ENCODE peak calls at places on chromosome 9, in four cellular contexts. L, X, O and K are unnamed samples.

GRCh38 chr9:92146610-92147009 is 31.4 kb upstream of the SPTLC1 start:
- DNase-seq in X (no peak), L (no peak), O (no peak), K (no peak)

GRCh38 chr9:86549434-86549833 is 195.2 kb upstream of the TUT7 start:
- DNase-seq in O (no peak), L (no peak), X (no peak), K (no peak)

GRCh38 chr9:17799383-17799782 is 220.5 kb downstream of the SH3GL2 start:
- DNase-seq in O (no peak), L (no peak), X (no peak), K (no peak)

GRCh38 chr9:134778156-134778555 is 102.5 kb upstream of the FCN2 start:
- DNase-seq in X (no peak), L (no peak), O (no peak), K (no peak)

GRCh38 chr9:130930804-130931349 is 8.2 kb downstream of the FIBCD1 start:
- DNase-seq in O (peak), L (no peak), X (no peak), K (no peak)

GRCh38 chr9:125896964-125897363 is 149.8 kb downstream of the PBX3 start:
- DNase-seq in L (no peak), X (no peak), O (no peak), K (no peak)

GRCh38 chr9:34559616-34560546 is 29.6 kb downstream of the CNTFR start:
- DNase-seq in O (no peak), L (no peak), X (no peak), K (peak)

GRCh38 chr9:128886211-128886826 is 4.4 kb downstream of the LRRC8A start:
- DNase-seq in X (no peak), O (no peak), L (no peak), K (no peak)

GRCh38 chr9:83962165-83962564 is 17.9 kb downstream of the HNRNPK start:
- DNase-seq in L (no peak), O (no peak), X (no peak), K (no peak)

GRCh38 chr9:135077497-135078200 is 9.8 kb upstream of the OLFM1 start:
- DNase-seq in X (no peak), L (peak), O (peak), K (no peak)

GRCh38 chr9:93108301-93109041 is 12.5 kb downstream of the CARD19 start:
- DNase-seq in L (no peak), X (no peak), O (no peak), K (no peak)

GRCh38 chr9:109903515-109904138 is 123.6 kb downstream of the PALM2AKAP2 start:
- DNase-seq in X (no peak), L (peak), O (peak), K (peak)

GRCh38 chr9:70420267-70421019 is 6.0 kb upstream of the KLF9 start:
- DNase-seq in O (peak), L (peak), X (no peak), K (peak)

GRCh38 chr9:127218818-127219217 is 45.8 kb upstream of the GARNL3 start:
- DNase-seq in L (no peak), X (no peak), O (no peak), K (no peak)

GRCh38 chr9:2132484-2133082 is 117.4 kb downstream of the SMARCA2 start:
- DNase-seq in O (peak), X (no peak), L (peak), K (no peak)

GRCh38 chr9:108801949-108802348 is 53.8 kb downstream of the ACTL7B start:
- DNase-seq in L (no peak), O (no peak), X (no peak), K (no peak)

DNA sequence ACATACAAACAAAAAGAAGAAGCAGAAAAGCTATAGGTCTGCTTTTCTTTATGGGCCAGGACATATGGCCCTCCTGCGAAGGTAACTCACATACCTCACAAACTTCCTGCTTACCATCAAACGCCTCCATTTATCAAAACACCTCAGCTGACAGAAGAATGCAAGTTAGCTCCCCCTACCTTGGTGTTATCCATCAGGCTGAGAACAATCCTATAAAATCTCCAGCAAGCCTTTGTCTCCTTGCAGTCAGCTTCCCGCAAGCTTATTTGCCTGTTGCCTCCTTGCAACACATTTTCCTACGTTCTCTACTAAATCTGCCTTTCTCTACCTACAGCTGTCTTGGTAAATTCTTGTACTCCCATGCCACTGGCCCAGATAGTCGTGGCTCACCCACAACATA is 22.7 kb upstream of the PCA3 start:
- DNase-seq in L (no peak), O (no peak), X (no peak), K (no peak)
- TF ChIP-seq TARDBP in L (no peak), O (no peak), X (no peak), K (no peak)

GRCh38 chr9:76820431-76820830 is 56.2 kb downstream of the PCA3 start:
- DNase-seq in X (no peak), L (no peak), O (no peak), K (no peak)

GRCh38 chr9:76818271-76818670 is 54.0 kb downstream of the PCA3 start:
- DNase-seq in X (no peak), L (peak), O (no peak), K (peak)

DNA sequence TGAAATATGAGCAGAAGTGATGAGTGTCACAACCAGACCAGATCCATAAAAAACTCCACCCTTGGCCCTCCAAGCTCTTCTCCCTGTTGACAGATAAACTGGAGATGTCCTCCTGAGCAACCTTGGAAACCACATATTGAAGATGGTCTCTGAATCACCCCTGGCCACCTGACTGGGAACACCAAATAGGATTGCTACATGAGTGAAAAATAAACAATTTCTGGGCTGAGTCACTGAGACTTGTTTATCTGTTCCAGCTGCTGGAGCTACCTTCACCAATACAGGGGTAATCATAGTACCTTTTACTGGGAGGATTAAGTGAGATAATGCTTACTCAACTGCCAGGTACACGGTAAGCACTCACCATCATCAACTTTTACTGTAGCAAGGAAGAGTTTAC is 53.3 kb downstream of the PCA3 start:
- DNase-seq in X (no peak), L (no peak), O (no peak), K (no peak)
- TF ChIP-seq TARDBP in X (no peak), L (no peak), O (no peak), K (no peak)

GRCh38 chr9:36504154-36504550 is 68.5 kb upstream of the MELK start:
- DNase-seq in X (no peak), O (no peak), L (no peak), K (no peak)

GRCh38 chr9:36503172-36504153 is 69.2 kb upstream of the MELK start:
- DNase-seq in L (no peak), X (no peak), O (no peak), K (no peak)

GRCh38 chr9:36501727-36502126 is 71.0 kb upstream of the MELK start:
- DNase-seq in X (no peak), O (no peak), L (no peak), K (no peak)

DNA sequence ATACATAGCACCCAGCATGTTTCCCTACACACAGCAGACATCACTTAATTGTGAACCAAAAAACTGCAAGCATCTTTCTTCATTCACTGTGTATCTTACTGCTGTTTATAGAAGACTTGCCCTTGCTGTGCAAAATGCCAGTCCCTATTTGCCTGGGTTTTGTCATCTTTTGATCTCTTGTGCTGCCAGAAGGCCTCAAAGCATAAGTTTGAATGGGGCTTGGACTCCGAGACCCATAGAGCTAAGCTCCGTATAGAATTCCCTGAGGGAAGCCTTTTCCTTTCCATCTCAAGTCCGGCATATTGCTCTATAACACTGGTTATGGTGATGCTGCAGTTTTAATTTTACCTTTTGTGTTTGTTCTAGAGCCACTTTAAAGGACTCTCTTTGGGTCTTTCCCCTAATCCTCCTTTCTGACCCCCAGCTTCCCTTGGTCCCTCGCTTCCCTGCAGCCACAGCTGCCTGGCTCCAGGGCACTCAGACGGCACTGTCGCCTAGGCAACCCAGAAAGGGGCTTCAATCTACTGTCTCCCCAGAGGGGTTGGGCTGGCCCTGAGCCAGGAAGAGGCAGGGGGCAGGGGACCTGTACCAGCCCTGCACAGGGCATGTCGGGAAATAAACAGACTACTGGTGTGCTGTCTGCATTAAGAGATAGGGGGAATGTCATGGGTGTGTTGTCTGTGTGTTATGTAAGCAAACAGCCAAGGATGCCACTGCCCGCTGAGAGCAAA is 73.4 kb upstream of the MELK start:
- DNase-seq in L (no peak), X (no peak), O (no peak), K (no peak)
- TF ChIP-seq TARDBP in L (no peak), X (no peak), O (no peak), K (no peak)

DNA sequence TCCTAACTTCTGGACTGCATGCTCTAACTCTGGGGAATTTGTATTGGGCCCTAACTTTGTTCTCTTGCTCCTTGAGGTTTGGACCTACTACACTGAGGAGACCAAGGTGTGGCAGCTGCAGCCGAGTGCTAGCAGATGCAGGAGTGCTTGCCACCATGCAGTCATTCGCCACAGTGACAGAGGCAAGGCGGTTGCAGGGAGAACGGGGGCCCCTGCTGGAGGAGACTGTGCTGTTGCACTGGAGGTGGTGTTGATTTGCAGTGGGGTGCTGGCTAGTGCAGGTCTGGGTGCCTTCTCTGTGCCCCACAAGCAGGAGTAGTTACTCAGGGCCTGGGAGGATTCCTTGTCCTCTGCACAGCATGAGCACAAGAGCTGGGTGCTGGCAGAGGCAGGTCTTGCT is 22.4 kb upstream of the DIRAS2 start:
- DNase-seq in O (no peak), X (no peak), L (no peak), K (no peak)
- TF ChIP-seq TARDBP in O (no peak), X (no peak), L (no peak), K (no peak)

DNA sequence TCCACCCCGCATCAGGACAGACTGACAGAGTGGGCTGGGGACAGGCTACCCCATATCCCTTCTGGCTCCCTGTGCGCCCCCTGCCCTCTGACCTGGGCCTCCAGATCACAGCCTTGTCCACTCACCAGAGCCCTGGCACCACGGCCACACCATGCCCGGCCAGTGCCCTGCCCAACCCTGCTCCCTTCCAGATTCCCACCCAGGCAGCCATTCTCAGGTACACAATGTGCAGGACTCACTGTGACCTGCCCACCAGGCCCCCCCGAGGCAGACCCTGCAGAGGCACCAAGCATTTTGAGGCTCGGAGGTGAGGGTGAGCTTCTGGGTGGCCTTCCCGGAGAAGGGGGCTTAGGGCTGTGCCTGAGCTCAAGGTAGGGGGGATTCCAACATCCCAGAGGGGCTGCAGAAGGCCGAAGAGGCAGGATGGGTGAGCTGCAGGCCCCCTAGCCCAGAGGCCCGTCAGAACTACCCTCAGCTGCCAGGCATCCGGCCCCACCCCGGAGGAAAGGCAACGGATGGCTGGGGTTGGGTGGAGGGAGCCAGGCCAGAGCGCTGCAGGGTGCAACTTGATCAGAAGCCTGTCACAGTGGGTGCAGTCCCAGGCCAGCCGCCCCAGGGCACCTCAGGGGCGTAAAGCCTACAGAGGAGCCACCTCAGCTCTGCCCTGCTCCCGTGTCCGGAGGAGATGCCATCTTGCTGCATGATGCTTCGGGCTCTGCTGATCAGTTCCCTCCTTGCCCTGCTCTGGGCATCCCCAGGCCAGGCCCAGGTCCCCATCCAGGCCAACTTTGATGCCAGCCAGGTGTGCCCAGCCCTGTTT is at the start of gene LCNL1:
- DNase-seq in O (no peak), X (no peak), L (no peak), K (no peak)
- TF ChIP-seq TARDBP in O (no peak), X (no peak), L (no peak), K (no peak)

DNA sequence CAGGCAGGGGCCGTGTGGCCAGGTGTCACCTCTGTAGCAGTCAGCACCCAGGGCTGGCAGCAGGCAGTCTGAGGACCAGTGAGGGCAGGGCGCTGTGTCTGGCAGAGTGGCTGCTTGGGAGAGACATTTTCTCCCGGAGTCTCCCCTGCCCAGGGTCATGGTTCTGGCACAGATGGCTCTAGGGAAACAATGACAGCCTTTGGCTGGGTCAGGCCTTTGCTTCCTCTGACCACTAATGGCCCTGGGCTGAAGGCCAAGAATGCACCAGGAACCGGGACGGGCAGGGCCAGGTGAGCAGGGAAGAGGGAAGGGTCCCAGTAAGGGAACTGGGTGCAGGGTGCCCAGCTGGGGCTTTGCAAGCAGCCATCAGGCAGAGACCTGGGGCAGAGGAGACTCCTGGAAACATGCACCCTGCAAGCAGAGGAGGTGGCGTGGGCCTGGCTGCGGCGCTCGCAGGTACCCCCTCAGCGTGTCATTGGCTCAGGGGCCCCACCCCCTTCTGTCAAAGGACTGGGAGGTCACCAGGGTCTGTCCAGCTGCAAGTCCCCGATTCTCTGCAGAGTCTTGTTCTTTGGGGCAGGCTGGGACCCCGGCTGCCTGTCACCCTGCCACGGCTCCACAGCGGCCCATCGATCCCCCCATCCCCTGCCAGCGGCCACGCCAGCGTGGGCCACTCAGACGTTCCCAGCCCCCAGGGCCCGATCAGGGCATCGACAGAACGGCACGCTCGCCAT is 18.8 kb upstream of the TMEM250 start:
- DNase-seq in O (no peak), L (no peak), X (no peak), K (peak)
- TF ChIP-seq TARDBP in O (no peak), L (no peak), X (no peak), K (no peak)

GRCh38 chr9:8760000-8760767 is 960.6 kb upstream of the DMAC1 start:
- DNase-seq in O (no peak), X (no peak), L (no peak), K (no peak)
- TF ChIP-seq TARDBP in O (no peak), X (no peak), L (no peak), K (no peak)

GRCh38 chr9:120890415-120891254 is 13.6 kb upstream of the PHF19 start:
- DNase-seq in L (no peak), O (no peak), X (no peak), K (no peak)

GRCh38 chr9:120893585-120893857 is 16.5 kb upstream of the PHF19 start:
- DNase-seq in X (no peak), L (no peak), O (no peak), K (no peak)

GRCh38 chr9:120892748-120893584 is 16.0 kb upstream of the PHF19 start:
- DNase-seq in L (no peak), O (peak), X (no peak), K (no peak)

GRCh38 chr9:120891255-120891954 is 14.4 kb upstream of the PHF19 start:
- DNase-seq in O (peak), X (no peak), L (no peak), K (no peak)

GRCh38 chr9:120892177-120892747 is 15.3 kb upstream of the PHF19 start:
- DNase-seq in L (no peak), O (peak), X (peak), K (no peak)
- TF ChIP-seq TARDBP in L (no peak), O (no peak), X (no peak), K (no peak)

GRCh38 chr9:98317134-98317857 is 61.8 kb upstream of the TBC1D2 start:
- DNase-seq in L (no peak), O (no peak), X (no peak), K (no peak)
- TF ChIP-seq TARDBP in L (no peak), O (no peak), X (no peak), K (no peak)